ENCODE peak calls at places on chromosomes 5 and 9, in five cellular contexts. R, O, P, N and U are unnamed samples.

GRCh38 chr5:137289856-137290255 is 209.3 kb downstream of the SPOCK1 start:
- DNase-seq in R (no peak), P (no peak), O (no peak), N (no peak), U (no peak)

GRCh38 chr5:142925795-142926194 is 155.6 kb downstream of the ARHGAP26 start:
- DNase-seq in N (peak; percentile 93), R (no peak), P (no peak), O (no peak), U (peak; percentile 92)

GRCh38 chr9:88990721-88991065 is 575 bp upstream of the S1PR3 start:
- DNase-seq in O (no peak), R (peak; percentile 37), P (peak; percentile 84), N (no peak), U (no peak)

GRCh38 chr9:71819115-71819739 is 50.9 kb upstream of the CEMIP2 start:
- DNase-seq in O (peak; percentile 10), R (peak; percentile 63), P (peak; percentile 45), N (peak; percentile 53), U (peak; percentile 51)

GRCh38 chr5:160128632-160129031 is 9.4 kb upstream of the PWWP2A start:
- DNase-seq in P (no peak), N (no peak), O (no peak), R (no peak), U (no peak)

GRCh38 chr9:88387035-88387732 is 1.1 kb upstream of the SPIN1 start:
- DNase-seq in P (peak; percentile 51), N (peak; percentile 71), R (peak; percentile 79), O (peak; percentile 23), U (peak; percentile 60)

GRCh38 chr9:109440797-109441287 is 57.3 kb downstream of the PTPN3 start:
- DNase-seq in N (peak; percentile 95), O (peak; percentile 67), R (peak; percentile 84), P (peak; percentile 79), U (peak; percentile 80)

GRCh38 chr9:129783516-129784361 is 19.2 kb upstream of the TOR1B start:
- DNase-seq in R (peak; percentile 90), N (peak; percentile 84), O (peak; percentile 68), P (peak; percentile 86), U (peak; percentile 79)

GRCh38 chr9:17134396-17134842 is 421 bp upstream of the CNTLN start:
- DNase-seq in O (no peak), R (peak; percentile 16), P (no peak), N (peak; percentile 57), U (peak; percentile 14)

GRCh38 chr5:88889165-88890069 is 6.4 kb upstream of the MEF2C start:
- DNase-seq in N (peak; percentile 53), P (peak; percentile 66), O (no peak), R (peak; percentile 49), U (peak; percentile 33)

GRCh38 chr5:120405923-120406322 is 58.2 kb upstream of the PRR16 start:
- DNase-seq in N (peak; percentile 50), R (no peak), P (no peak), O (no peak), U (no peak)

GRCh38 chr5:115179068-115179958 is 9.6 kb upstream of the TRIM36 start:
- DNase-seq in P (peak; percentile 77), N (peak; percentile 44), R (peak; percentile 36), O (no peak), U (no peak)

GRCh38 chr9:106717686-106718085 is 145.3 kb upstream of the ZNF462 start:
- DNase-seq in N (peak; percentile 58), P (no peak), O (peak; percentile 8), R (peak; percentile 33), U (peak; percentile 78)

GRCh38 chr9:137039611-137040366 is 6.2 kb downstream of the NPDC1 start:
- DNase-seq in R (no peak), P (no peak), O (no peak), N (no peak), U (no peak)

GRCh38 chr5:172299916-172300439 is 16.4 kb upstream of the UBTD2 start:
- DNase-seq in O (no peak), N (peak; percentile 54), R (peak; percentile 27), P (no peak), U (peak; percentile 63)

GRCh38 chr5:139402561-139403158 is 1.2 kb downstream of the SPATA24 start:
- DNase-seq in R (no peak), O (peak; percentile 19), P (peak; percentile 49), N (peak; percentile 28), U (peak; percentile 33)

GRCh38 chr9:34332370-34332964 is 3.1 kb downstream of the NUDT2 start:
- DNase-seq in N (peak; percentile 61), P (peak; percentile 58), R (peak; percentile 71), O (peak; percentile 28), U (peak; percentile 59)

GRCh38 chr9:70470050-70471015 is 55.9 kb upstream of the KLF9 start:
- DNase-seq in R (peak; percentile 77), O (no peak), N (peak; percentile 41), P (no peak), U (no peak)

GRCh38 chr5:87079219-87079618 is 188.5 kb upstream of the RASA1 start:
- DNase-seq in O (no peak), R (no peak), N (no peak), P (no peak), U (no peak)

GRCh38 chr5:131005963-131006684 is 158.9 kb downstream of the HINT1 start:
- DNase-seq in O (peak; percentile 3), P (peak; percentile 33), R (peak; percentile 21), N (no peak), U (no peak)

GRCh38 chr5:127664082-127664481 is 15.2 kb downstream of the CTXN3 start:
- DNase-seq in P (no peak), N (no peak), O (no peak), R (no peak), U (no peak)

GRCh38 chr5:180282281-180282680 is 9.6 kb downstream of the MAPK9 start:
- DNase-seq in R (no peak), N (no peak), O (no peak), P (no peak), U (no peak)

GRCh38 chr5:78547731-78548189 is 100.8 kb downstream of the LHFPL2 start:
- DNase-seq in N (peak; percentile 97), R (peak; percentile 35), P (no peak), O (no peak), U (no peak)

GRCh38 chr9:103789686-103790085 is 304.4 kb upstream of the SMC2 start:
- DNase-seq in R (peak; percentile 10), P (peak; percentile 16), O (no peak), N (peak; percentile 16), U (peak; percentile 10)

GRCh38 chr5:21680661-21681060 is 1172.5 kb downstream of the CDH12 start:
- DNase-seq in R (no peak), N (peak; percentile 40), P (no peak), O (no peak), U (peak; percentile 75)

GRCh38 chr9:89021154-89021803 is 30.0 kb downstream of the S1PR3 start:
- DNase-seq in P (no peak), R (peak; percentile 58), N (peak; percentile 94), O (peak; percentile 19), U (peak; percentile 87)

GRCh38 chr9:114314256-114314867 is 8.5 kb upstream of the ORM1 start:
- DNase-seq in O (no peak), N (no peak), R (no peak), P (no peak), U (no peak)

GRCh38 chr9:107732781-107733529 is 243.4 kb upstream of the KLF4 start:
- DNase-seq in O (no peak), R (no peak), P (no peak), N (peak; percentile 88), U (peak; percentile 79)

DNA sequence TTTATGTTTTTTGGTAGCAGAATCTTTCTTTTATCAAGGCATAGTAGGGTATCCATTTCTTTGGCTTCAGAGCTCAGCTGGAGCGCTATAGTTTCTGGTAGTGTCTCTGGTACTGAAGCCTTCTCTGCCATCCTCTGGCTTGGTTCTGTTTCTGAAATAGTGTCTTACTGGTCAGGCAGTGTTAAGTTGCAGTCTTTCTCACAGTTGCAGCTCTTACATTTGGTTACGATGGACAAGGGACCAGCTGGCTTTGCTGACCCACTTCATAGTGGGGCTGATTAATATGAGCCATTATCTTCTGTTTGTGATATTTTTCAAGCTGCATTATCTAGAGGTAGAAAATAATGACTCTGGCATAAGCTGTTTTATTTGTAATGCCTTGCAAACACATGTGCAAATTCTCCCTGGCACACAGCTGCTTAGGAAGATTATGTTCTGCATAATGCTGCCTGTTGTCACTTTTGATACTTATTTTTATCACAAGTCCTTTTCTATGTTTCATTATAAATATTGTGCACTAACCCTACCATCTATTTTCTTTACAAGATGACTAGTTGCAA is 199.1 kb downstream of the KDM4C start:
- DNase-seq in N (no peak), P (no peak), R (no peak), O (no peak), U (no peak)
- TF ChIP-seq EZH2phosphoT487 in N (no peak), P (no peak), R (no peak), O (no peak), U (no peak)

GRCh38 chr5:81195334-81195929 is 37.7 kb upstream of the CKMT2 start:
- DNase-seq in O (no peak), R (no peak), P (no peak), N (peak; percentile 15), U (no peak)

GRCh38 chr5:81189875-81190467 is 43.2 kb upstream of the CKMT2 start:
- DNase-seq in R (no peak), N (no peak), O (no peak), P (no peak), U (no peak)

GRCh38 chr5:81192351-81192750 is 40.8 kb upstream of the CKMT2 start:
- DNase-seq in N (no peak), P (peak; percentile 26), R (no peak), O (no peak), U (no peak)

GRCh38 chr5:81191726-81192125 is 41.4 kb upstream of the CKMT2 start:
- DNase-seq in R (no peak), P (no peak), N (no peak), O (no peak), U (no peak)

DNA sequence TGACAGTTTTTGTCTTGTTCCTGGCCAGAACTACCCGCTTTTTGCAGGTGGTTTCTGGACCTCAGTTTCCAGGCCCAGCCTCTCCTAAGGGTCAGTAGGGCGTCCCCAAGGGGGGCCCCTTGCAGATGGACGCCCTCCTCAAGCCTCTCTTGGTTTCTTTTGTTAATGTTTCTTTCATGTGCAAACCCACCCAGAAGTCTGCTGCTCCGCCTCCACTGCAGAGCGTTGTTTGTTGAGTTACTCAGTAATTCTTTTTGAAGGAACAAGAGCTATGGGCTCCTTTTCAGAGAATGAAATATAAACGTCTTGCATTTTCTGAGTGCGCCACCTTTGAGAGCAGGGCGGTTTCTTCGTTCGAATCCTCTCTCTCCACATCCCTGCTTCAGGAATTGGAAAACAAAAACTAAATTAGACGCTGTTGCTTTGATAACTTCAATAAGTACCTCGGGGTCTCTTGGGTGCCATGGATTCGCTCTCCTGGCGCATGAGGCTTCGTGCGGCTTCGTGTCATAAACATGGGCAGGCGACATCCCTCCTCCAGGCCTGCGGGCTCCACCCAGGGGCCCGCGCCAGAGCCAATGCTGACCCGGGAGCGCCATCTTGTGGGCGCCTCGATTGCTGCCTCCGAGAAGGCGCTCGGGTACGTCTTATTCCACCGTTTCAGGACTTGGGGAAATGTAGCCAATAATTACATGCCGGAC is 38.3 kb upstream of the CKMT2 start:
- DNase-seq in O (peak; percentile 68), P (peak; percentile 90), N (peak; percentile 84), R (peak; percentile 88), U (peak; percentile 80)
- H3K4me3 ChIP-seq in O (no peak overlapping the region), P (no peak overlapping the region), N (no peak overlapping the region), R (no peak overlapping the region), U (no peak overlapping the region)

GRCh38 chr9:135163023-135163780 is 75.7 kb downstream of the OLFM1 start:
- DNase-seq in P (no peak), O (no peak), N (no peak), R (no peak), U (no peak)
- TF ChIP-seq EZH2phosphoT487 in P (no peak), O (no peak), N (no peak), R (no peak), U (no peak)

DNA sequence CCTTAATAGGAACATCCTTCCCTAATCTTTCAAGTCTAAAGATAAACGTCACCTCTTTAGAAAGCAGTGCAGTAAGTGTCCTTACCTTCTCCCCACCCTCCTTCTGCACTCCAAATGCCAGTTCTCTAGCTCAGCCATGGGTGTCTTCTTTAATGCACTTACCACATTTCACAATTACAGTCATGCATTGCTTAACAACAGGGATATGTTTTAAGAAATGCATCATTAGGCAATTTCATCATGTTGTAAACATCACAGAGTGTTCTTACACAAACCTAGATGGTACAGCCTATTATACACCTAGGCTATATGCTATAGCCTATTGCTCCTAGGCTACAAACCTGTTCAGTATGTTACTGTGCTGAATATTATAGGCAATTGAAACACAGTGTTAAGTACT is 91.2 kb downstream of the RFX3 start:
- DNase-seq in N (peak; percentile 72), R (peak; percentile 21), O (no peak), P (no peak), U (no peak)
- H3K4me3 ChIP-seq in N (no peak overlapping the region), R (no peak overlapping the region), O (no peak overlapping the region), P (no peak overlapping the region), U (no peak overlapping the region)